ENCODE peak calls at places on chromosomes 4 and X, in seven cellular contexts. One of them, this sample, is unnamed.

GRCh38 chr4:37531156-37531555 is 155.0 kb downstream of the RELL1 start:
- DNase-seq in testis: no peak
- DNase-seq in left ventricle myocardium inferior: no peak
- DNase-seq in adrenal gland: no peak
- DNase-seq in right cardiac atrium: no peak
- DNase-seq in endodermal cell: no peak
- DNase-seq in CD4-positive, CD25-positive, alpha-beta regulatory T cell: no peak
- DNase-seq in this sample: no peak

GRCh38 chr4:80045831-80046230 is 27.2 kb downstream of the ANTXR2 start:
- DNase-seq in CD4-positive, CD25-positive, alpha-beta regulatory T cell: no peak
- DNase-seq in left ventricle myocardium inferior: no peak
- DNase-seq in testis: no peak
- DNase-seq in endodermal cell: no peak
- DNase-seq in right cardiac atrium: no peak
- DNase-seq in adrenal gland: no peak
- DNase-seq in this sample: peak; percentile 73

GRCh38 chr4:181896609-181897008 is 346.6 kb upstream of the TENM3 start:
- DNase-seq in left ventricle myocardium inferior: no peak
- DNase-seq in adrenal gland: no peak
- DNase-seq in right cardiac atrium: no peak
- DNase-seq in CD4-positive, CD25-positive, alpha-beta regulatory T cell: no peak
- DNase-seq in testis: no peak
- DNase-seq in endodermal cell: no peak
- DNase-seq in this sample: no peak

GRCh38 chr4:13733817-13734216 is 106.3 kb upstream of the BOD1L1 start:
- DNase-seq in adrenal gland: no peak
- DNase-seq in endodermal cell: no peak
- DNase-seq in left ventricle myocardium inferior: no peak
- DNase-seq in CD4-positive, CD25-positive, alpha-beta regulatory T cell: no peak
- DNase-seq in right cardiac atrium: no peak
- DNase-seq in testis: no peak
- DNase-seq in this sample: no peak

GRCh38 chrX:113222305-113222704 is 381.7 kb upstream of the AMOT start:
- DNase-seq in right cardiac atrium: no peak
- DNase-seq in CD4-positive, CD25-positive, alpha-beta regulatory T cell: no peak
- DNase-seq in left ventricle myocardium inferior: no peak
- DNase-seq in endodermal cell: no peak
- DNase-seq in adrenal gland: no peak
- DNase-seq in testis: no peak
- DNase-seq in this sample: peak; percentile 2

GRCh38 chr4:20462426-20463175 is 210.9 kb downstream of the SLIT2 start:
- DNase-seq in adrenal gland: no peak
- DNase-seq in endodermal cell: no peak
- DNase-seq in left ventricle myocardium inferior: no peak
- DNase-seq in right cardiac atrium: no peak
- DNase-seq in testis: no peak
- DNase-seq in CD4-positive, CD25-positive, alpha-beta regulatory T cell: no peak
- DNase-seq in this sample: peak; percentile 15

GRCh38 chrX:18833071-18833731 is 125.8 kb downstream of the PPEF1 start:
- DNase-seq in endodermal cell: no peak
- DNase-seq in testis: peak; percentile 56
- DNase-seq in right cardiac atrium: peak; percentile 82
- DNase-seq in CD4-positive, CD25-positive, alpha-beta regulatory T cell: no peak
- DNase-seq in left ventricle myocardium inferior: peak; percentile 32
- DNase-seq in adrenal gland: peak; percentile 85
- DNase-seq in this sample: peak; percentile 36

GRCh38 chr4:114312349-114312748 is 286.3 kb upstream of the UGT8 start:
- DNase-seq in adrenal gland: no peak
- DNase-seq in testis: no peak
- DNase-seq in endodermal cell: no peak
- DNase-seq in left ventricle myocardium inferior: no peak
- DNase-seq in right cardiac atrium: no peak
- DNase-seq in CD4-positive, CD25-positive, alpha-beta regulatory T cell: no peak
- DNase-seq in this sample: no peak

GRCh38 chr4:153518637-153519384 is 52.7 kb downstream of the TMEM131L start:
- DNase-seq in endodermal cell: no peak
- DNase-seq in adrenal gland: no peak
- DNase-seq in right cardiac atrium: no peak
- DNase-seq in CD4-positive, CD25-positive, alpha-beta regulatory T cell: peak; percentile 78
- DNase-seq in left ventricle myocardium inferior: no peak
- DNase-seq in testis: no peak
- DNase-seq in this sample: no peak

GRCh38 chrX:71492086-71493065 is 40.5 kb upstream of the OGT start:
- DNase-seq in left ventricle myocardium inferior: peak; percentile 56
- DNase-seq in endodermal cell: no peak
- DNase-seq in CD4-positive, CD25-positive, alpha-beta regulatory T cell: peak; percentile 62
- DNase-seq in testis: peak; percentile 25
- DNase-seq in right cardiac atrium: peak; percentile 84
- DNase-seq in adrenal gland: peak; percentile 49
- DNase-seq in this sample: peak; percentile 52

GRCh38 chr4:84750260-84750955 is 167.5 kb downstream of the CDS1 start:
- DNase-seq in endodermal cell: no peak
- DNase-seq in adrenal gland: peak; percentile 27
- DNase-seq in right cardiac atrium: no peak
- DNase-seq in left ventricle myocardium inferior: no peak
- DNase-seq in testis: no peak
- DNase-seq in CD4-positive, CD25-positive, alpha-beta regulatory T cell: peak; percentile 29
- DNase-seq in this sample: peak; percentile 69

GRCh38 chr4:68865760-68866159 is 50.0 kb downstream of the UGT2B10 start:
- DNase-seq in CD4-positive, CD25-positive, alpha-beta regulatory T cell: no peak
- DNase-seq in endodermal cell: no peak
- DNase-seq in testis: no peak
- DNase-seq in right cardiac atrium: no peak
- DNase-seq in adrenal gland: no peak
- DNase-seq in left ventricle myocardium inferior: no peak
- DNase-seq in this sample: no peak

GRCh38 chr4:147831452-147832192 is 99.7 kb downstream of the ARHGAP10 start:
- DNase-seq in left ventricle myocardium inferior: no peak
- DNase-seq in testis: no peak
- DNase-seq in right cardiac atrium: no peak
- DNase-seq in adrenal gland: peak; percentile 73
- DNase-seq in endodermal cell: no peak
- DNase-seq in CD4-positive, CD25-positive, alpha-beta regulatory T cell: no peak
- DNase-seq in this sample: peak; percentile 76

GRCh38 chr4:176981551-176981950 is 188.8 kb upstream of the VEGFC start:
- DNase-seq in CD4-positive, CD25-positive, alpha-beta regulatory T cell: no peak
- DNase-seq in right cardiac atrium: no peak
- DNase-seq in adrenal gland: no peak
- DNase-seq in testis: no peak
- DNase-seq in endodermal cell: no peak
- DNase-seq in left ventricle myocardium inferior: no peak
- DNase-seq in this sample: no peak

DNA sequence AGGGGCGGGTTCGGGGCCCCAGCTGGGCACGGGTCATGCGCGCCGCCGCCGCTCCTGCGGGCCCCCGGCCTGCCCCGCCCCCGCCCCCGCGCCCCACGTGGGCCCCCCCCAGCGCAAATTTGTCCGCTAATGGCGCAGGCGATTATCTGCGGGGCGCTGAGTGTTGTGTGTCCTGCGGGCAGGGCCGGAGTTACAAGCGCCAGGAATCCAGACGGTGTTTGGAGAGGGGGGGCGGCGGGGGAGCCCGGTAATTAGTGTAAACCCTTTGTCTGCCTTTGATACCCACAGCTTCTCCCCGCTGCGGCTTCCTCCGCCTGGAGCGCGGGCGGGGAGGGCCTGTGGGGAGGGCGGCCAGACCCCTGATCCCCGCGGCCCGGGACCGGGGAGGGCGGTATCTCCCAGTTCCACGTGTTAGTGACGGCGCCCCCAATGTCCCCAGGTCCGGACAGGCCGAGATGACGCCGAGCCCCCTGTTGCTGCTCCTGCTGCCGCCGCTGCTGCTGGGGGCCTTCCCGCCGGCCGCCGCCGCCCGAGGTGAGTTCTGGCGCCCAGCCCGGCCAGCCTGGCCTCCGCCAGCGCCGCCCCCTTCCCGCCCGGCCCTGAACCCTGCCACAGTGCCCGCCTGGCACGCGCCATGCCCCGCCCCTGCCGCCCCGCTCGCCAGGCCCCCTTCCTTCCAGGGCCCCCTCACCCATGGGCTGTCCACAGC is 759 bp downstream of the FGFRL1 start:
- DNase-seq in CD4-positive, CD25-positive, alpha-beta regulatory T cell: peak; percentile 35
- DNase-seq in adrenal gland: peak; percentile 72
- DNase-seq in endodermal cell: peak; percentile 87
- DNase-seq in left ventricle myocardium inferior: no peak
- DNase-seq in right cardiac atrium: no peak
- DNase-seq in testis: no peak
- DNase-seq in this sample: peak; percentile 36
- H3K4me1 ChIP-seq in CD4-positive, CD25-positive, alpha-beta regulatory T cell: peaks cover 31% of the 10 kb centered on the region
- H3K4me1 ChIP-seq in adrenal gland: peaks cover 29% of the 10 kb centered on the region
- H3K4me1 ChIP-seq in endodermal cell: peaks cover 3% of the 10 kb centered on the region
- H3K4me1 ChIP-seq in left ventricle myocardium inferior: peaks cover 30% of the 10 kb centered on the region
- H3K4me1 ChIP-seq in right cardiac atrium: no peaks in the 10 kb centered on the region
- H3K4me1 ChIP-seq in testis: peaks cover 20% of the 10 kb centered on the region
- H3K4me1 ChIP-seq in this sample: no peaks in the 10 kb centered on the region

GRCh38 chr4:54230479-54231418 is 1.7 kb downstream of the PDGFRA start:
- DNase-seq in right cardiac atrium: peak; percentile 87
- DNase-seq in testis: peak; percentile 23
- DNase-seq in adrenal gland: peak; percentile 22
- DNase-seq in left ventricle myocardium inferior: peak; percentile 54
- DNase-seq in endodermal cell: peak; percentile 79
- DNase-seq in CD4-positive, CD25-positive, alpha-beta regulatory T cell: peak; percentile 5
- DNase-seq in this sample: peak; percentile 49
- H3K4me1 ChIP-seq in right cardiac atrium: peaks cover 7% of the 10 kb centered on the region
- H3K4me1 ChIP-seq in testis: peaks cover 16% of the 10 kb centered on the region
- H3K4me1 ChIP-seq in adrenal gland: peaks cover 18% of the 10 kb centered on the region
- H3K4me1 ChIP-seq in left ventricle myocardium inferior: peaks cover 85% of the 10 kb centered on the region
- H3K4me1 ChIP-seq in endodermal cell: peaks cover 10% of the 10 kb centered on the region
- H3K4me1 ChIP-seq in CD4-positive, CD25-positive, alpha-beta regulatory T cell: peaks cover 36% of the 10 kb centered on the region
- H3K4me1 ChIP-seq in this sample: peaks cover 9% of the 10 kb centered on the region

GRCh38 chr4:56910172-56910967 is 2.7 kb downstream of the REST start:
- DNase-seq in adrenal gland: no peak
- DNase-seq in CD4-positive, CD25-positive, alpha-beta regulatory T cell: no peak
- DNase-seq in endodermal cell: no peak
- DNase-seq in left ventricle myocardium inferior: no peak
- DNase-seq in right cardiac atrium: no peak
- DNase-seq in testis: no peak
- DNase-seq in this sample: no peak

GRCh38 chr4:56907009-56907408 is 691 bp upstream of the REST start:
- DNase-seq in endodermal cell: peak; percentile 83
- DNase-seq in left ventricle myocardium inferior: no peak
- DNase-seq in testis: no peak
- DNase-seq in right cardiac atrium: no peak
- DNase-seq in adrenal gland: no peak
- DNase-seq in CD4-positive, CD25-positive, alpha-beta regulatory T cell: peak; percentile 13
- DNase-seq in this sample: no peak

GRCh38 chr4:56907489-56908205 is at the start of gene REST:
- DNase-seq in CD4-positive, CD25-positive, alpha-beta regulatory T cell: peak; percentile 76
- DNase-seq in endodermal cell: peak; percentile 97
- DNase-seq in adrenal gland: peak; percentile 65
- DNase-seq in right cardiac atrium: peak; percentile 90
- DNase-seq in testis: peak; percentile 84
- DNase-seq in left ventricle myocardium inferior: peak; percentile 74
- DNase-seq in this sample: peak; percentile 89

GRCh38 chr4:56908206-56909082 is 744 bp downstream of the REST start:
- DNase-seq in endodermal cell: peak; percentile 93
- DNase-seq in left ventricle myocardium inferior: peak; percentile 60
- DNase-seq in adrenal gland: peak; percentile 76
- DNase-seq in CD4-positive, CD25-positive, alpha-beta regulatory T cell: peak; percentile 78
- DNase-seq in right cardiac atrium: peak; percentile 87
- DNase-seq in testis: peak; percentile 75
- DNase-seq in this sample: peak; percentile 77

GRCh38 chr4:56909083-56909981 is 1.6 kb downstream of the REST start:
- DNase-seq in left ventricle myocardium inferior: peak; percentile 51
- DNase-seq in adrenal gland: peak; percentile 63
- DNase-seq in endodermal cell: peak; percentile 77
- DNase-seq in right cardiac atrium: peak; percentile 81
- DNase-seq in CD4-positive, CD25-positive, alpha-beta regulatory T cell: peak; percentile 80
- DNase-seq in testis: peak; percentile 62
- DNase-seq in this sample: peak; percentile 80
- H3K4me1 ChIP-seq in left ventricle myocardium inferior: peaks cover 77% of the 10 kb centered on the region
- H3K4me1 ChIP-seq in adrenal gland: peaks cover 9% of the 10 kb centered on the region
- H3K4me1 ChIP-seq in endodermal cell: no peaks in the 10 kb centered on the region
- H3K4me1 ChIP-seq in right cardiac atrium: peaks cover 10% of the 10 kb centered on the region
- H3K4me1 ChIP-seq in CD4-positive, CD25-positive, alpha-beta regulatory T cell: peaks cover 58% of the 10 kb centered on the region
- H3K4me1 ChIP-seq in testis: peaks cover 25% of the 10 kb centered on the region
- H3K4me1 ChIP-seq in this sample: peaks cover 22% of the 10 kb centered on the region

GRCh38 chr4:26937567-26937966 is 76.9 kb downstream of the STIM2 start:
- DNase-seq in endodermal cell: no peak
- DNase-seq in testis: no peak
- DNase-seq in adrenal gland: no peak
- DNase-seq in left ventricle myocardium inferior: no peak
- DNase-seq in right cardiac atrium: no peak
- DNase-seq in CD4-positive, CD25-positive, alpha-beta regulatory T cell: no peak
- DNase-seq in this sample: no peak

GRCh38 chr4:26938516-26938915 is 77.9 kb downstream of the STIM2 start:
- DNase-seq in testis: no peak
- DNase-seq in CD4-positive, CD25-positive, alpha-beta regulatory T cell: no peak
- DNase-seq in adrenal gland: no peak
- DNase-seq in right cardiac atrium: no peak
- DNase-seq in left ventricle myocardium inferior: no peak
- DNase-seq in endodermal cell: no peak
- DNase-seq in this sample: no peak

GRCh38 chr4:26941951-26942350 is 81.3 kb downstream of the STIM2 start:
- DNase-seq in endodermal cell: no peak
- DNase-seq in left ventricle myocardium inferior: no peak
- DNase-seq in adrenal gland: no peak
- DNase-seq in testis: no peak
- DNase-seq in right cardiac atrium: no peak
- DNase-seq in CD4-positive, CD25-positive, alpha-beta regulatory T cell: no peak
- DNase-seq in this sample: no peak

GRCh38 chr4:26936284-26937065 is 75.8 kb downstream of the STIM2 start:
- DNase-seq in right cardiac atrium: no peak
- DNase-seq in left ventricle myocardium inferior: no peak
- DNase-seq in testis: peak; percentile 55
- DNase-seq in endodermal cell: peak; percentile 53
- DNase-seq in adrenal gland: peak; percentile 72
- DNase-seq in CD4-positive, CD25-positive, alpha-beta regulatory T cell: no peak
- DNase-seq in this sample: no peak

GRCh38 chr4:26937136-26937535 is 76.5 kb downstream of the STIM2 start:
- DNase-seq in right cardiac atrium: no peak
- DNase-seq in left ventricle myocardium inferior: no peak
- DNase-seq in endodermal cell: no peak
- DNase-seq in adrenal gland: no peak
- DNase-seq in CD4-positive, CD25-positive, alpha-beta regulatory T cell: no peak
- DNase-seq in testis: no peak
- DNase-seq in this sample: no peak
- H3K4me1 ChIP-seq in right cardiac atrium: peaks cover 1% of the 10 kb centered on the region
- H3K4me1 ChIP-seq in left ventricle myocardium inferior: peaks cover 25% of the 10 kb centered on the region
- H3K4me1 ChIP-seq in endodermal cell: no peaks in the 10 kb centered on the region
- H3K4me1 ChIP-seq in adrenal gland: peaks cover 3% of the 10 kb centered on the region
- H3K4me1 ChIP-seq in CD4-positive, CD25-positive, alpha-beta regulatory T cell: peaks cover 19% of the 10 kb centered on the region
- H3K4me1 ChIP-seq in testis: no peaks in the 10 kb centered on the region
- H3K4me1 ChIP-seq in this sample: peaks cover 15% of the 10 kb centered on the region

DNA sequence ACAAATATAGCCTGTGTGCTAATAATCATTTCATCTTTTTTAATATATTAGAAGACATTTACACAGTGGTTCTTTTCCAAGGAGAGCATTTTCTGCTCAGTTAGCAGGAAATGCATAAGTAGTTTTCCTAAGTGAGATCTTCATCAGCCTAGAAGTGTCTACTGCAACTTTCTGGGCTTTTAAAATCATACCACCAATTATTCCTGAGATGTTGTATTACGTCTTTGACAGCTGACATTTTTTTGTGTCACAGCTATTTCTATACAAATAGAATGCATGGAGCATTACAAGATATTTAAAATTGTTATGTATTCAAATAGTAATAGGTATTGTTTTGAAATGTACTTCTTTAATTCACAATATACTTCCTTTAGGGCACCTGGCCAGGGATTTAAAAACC is 158.0 kb downstream of the GRID2 start:
- DNase-seq in CD4-positive, CD25-positive, alpha-beta regulatory T cell: no peak
- DNase-seq in endodermal cell: no peak
- DNase-seq in right cardiac atrium: no peak
- DNase-seq in left ventricle myocardium inferior: no peak
- DNase-seq in adrenal gland: no peak
- DNase-seq in testis: no peak
- DNase-seq in this sample: no peak
- H3K4me1 ChIP-seq in CD4-positive, CD25-positive, alpha-beta regulatory T cell: no peaks in the 10 kb centered on the region
- H3K4me1 ChIP-seq in endodermal cell: peaks cover 4% of the 10 kb centered on the region
- H3K4me1 ChIP-seq in right cardiac atrium: no peaks in the 10 kb centered on the region
- H3K4me1 ChIP-seq in left ventricle myocardium inferior: no peaks in the 10 kb centered on the region
- H3K4me1 ChIP-seq in adrenal gland: no peaks in the 10 kb centered on the region
- H3K4me1 ChIP-seq in testis: no peaks in the 10 kb centered on the region
- H3K4me1 ChIP-seq in this sample: no peaks in the 10 kb centered on the region

GRCh38 chr4:10105920-10106319 is 10.7 kb downstream of the WDR1 start:
- DNase-seq in testis: no peak
- DNase-seq in left ventricle myocardium inferior: no peak
- DNase-seq in CD4-positive, CD25-positive, alpha-beta regulatory T cell: no peak
- DNase-seq in adrenal gland: no peak
- DNase-seq in endodermal cell: no peak
- DNase-seq in right cardiac atrium: no peak
- DNase-seq in this sample: no peak
- H3K4me1 ChIP-seq in testis: peaks cover 16% of the 10 kb centered on the region
- H3K4me1 ChIP-seq in left ventricle myocardium inferior: peaks cover 99% of the 10 kb centered on the region
- H3K4me1 ChIP-seq in CD4-positive, CD25-positive, alpha-beta regulatory T cell: peaks cover 95% of the 10 kb centered on the region
- H3K4me1 ChIP-seq in adrenal gland: peaks cover 30% of the 10 kb centered on the region
- H3K4me1 ChIP-seq in endodermal cell: peaks cover 27% of the 10 kb centered on the region
- H3K4me1 ChIP-seq in right cardiac atrium: peaks cover 58% of the 10 kb centered on the region
- H3K4me1 ChIP-seq in this sample: peaks cover 84% of the 10 kb centered on the region